ENCODE peak calls at places on chromosomes 4 and X, in eight cellular contexts. W, S, R, J, U, F, Y and T are unnamed samples.

GRCh38 chrX:625137-625691 is 5.4 kb upstream of the SHOX start:
- DNase-seq in Y (no peak), W (no peak), F (no peak), R (no peak), U (no peak), S (no peak), J (peak; percentile 72), T (no peak)

GRCh38 chrX:38868941-38869378 is 67.7 kb downstream of the MID1IP1 start:
- DNase-seq in W (no peak), S (no peak), J (peak; percentile 77), R (no peak), U (no peak), Y (no peak), F (no peak), T (no peak)

GRCh38 chr4:126697748-126698147 is 935.0 kb upstream of the INTU start:
- DNase-seq in W (no peak), J (peak; percentile 81), U (no peak), R (no peak), Y (no peak), F (peak; percentile 6), S (peak; percentile 70), T (no peak)

GRCh38 chr4:129092636-129093172 is 635 bp downstream of the SCLT1 start:
- DNase-seq in W (no peak), Y (no peak), F (peak; percentile 3), J (peak; percentile 35), R (peak; percentile 22), S (no peak), U (no peak), T (no peak)

GRCh38 chr4:111362891-111363290 is 740.0 kb upstream of the PITX2 start:
- DNase-seq in J (peak; percentile 89), Y (no peak), R (no peak), U (no peak), W (no peak), F (peak; percentile 15), S (peak; percentile 88), T (peak; percentile 30)

GRCh38 chrX:66046612-66047235 is 6.8 kb upstream of the VSIG4 start:
- DNase-seq in W (no peak), Y (no peak), U (no peak), S (no peak), F (no peak), J (no peak), R (peak; percentile 54), T (no peak)

GRCh38 chr4:107885865-107886264 is 45.5 kb upstream of the CYP2U1 start:
- DNase-seq in U (no peak), J (no peak), S (no peak), R (no peak), Y (no peak), W (no peak), F (no peak), T (no peak)

GRCh38 chrX:102018208-102018607 is 86.4 kb upstream of the ZMAT1 start:
- DNase-seq in S (no peak), J (no peak), U (no peak), F (no peak), Y (no peak), R (no peak), W (no peak), T (no peak)

DNA sequence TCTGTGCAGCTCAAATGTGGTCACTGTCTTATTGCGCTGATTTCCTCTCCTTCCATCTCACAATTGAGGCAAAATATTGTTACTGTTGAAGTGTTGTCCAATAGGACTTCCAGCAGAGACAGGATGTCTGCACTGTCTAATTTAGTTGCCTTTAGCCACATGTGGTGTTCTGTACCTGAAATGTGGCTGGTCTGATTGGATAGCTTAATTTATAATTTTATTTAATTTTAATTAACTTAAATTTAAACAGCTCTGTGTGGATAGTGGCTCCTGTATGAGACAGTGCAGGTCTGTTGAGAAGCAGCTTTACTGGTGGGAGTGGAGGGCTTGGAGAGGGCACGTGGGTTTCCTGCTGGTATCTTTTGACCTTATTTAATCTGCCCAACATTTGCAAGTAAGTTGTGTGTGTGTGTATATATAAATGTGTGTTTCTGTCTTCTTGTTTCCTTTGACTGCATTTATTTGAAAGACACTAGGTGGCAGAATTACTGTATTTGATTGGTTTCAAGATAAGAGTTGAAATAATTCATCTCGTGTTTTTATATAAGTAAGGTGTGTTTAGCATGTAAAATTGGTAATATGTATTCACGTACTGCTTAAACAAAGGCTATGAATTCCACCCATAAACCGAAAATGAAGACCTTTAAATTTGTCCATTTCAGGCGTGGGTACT is 55.3 kb upstream of the MSANTD1 start:
- DNase-seq in W (no peak), R (no peak), U (no peak), F (peak; percentile 19), J (peak; percentile 36), S (no peak), Y (no peak), T (no peak)
- TF ChIP-seq CTCF in W (peak; percentile 41), R (peak; percentile 23), U (peak; percentile 44), F (peak; percentile 52), J (peak; percentile 15), S (peak; percentile 38), Y (no peak), T (peak; percentile 38)

GRCh38 chrX:119990409-119990994 is 47.0 kb upstream of the NKAP start:
- DNase-seq in W (no peak), F (no peak), R (no peak), J (no peak), Y (peak; percentile 51), U (peak; percentile 29), S (no peak), T (no peak)
- H3K4me3 ChIP-seq in W (no peak overlapping the region), F (peak overlapping the region; percentile 26), R (no peak overlapping the region), J (no peak overlapping the region), Y (no peak overlapping the region), U (no peak overlapping the region), S (no peak overlapping the region), T (peak overlapping the region; percentile 51)

GRCh38 chr4:185534850-185535761 is at the start of gene PDLIM3:
- DNase-seq in Y (no peak), W (peak; percentile 27), S (no peak), J (peak; percentile 58), R (peak; percentile 51), U (peak; percentile 68), F (no peak), T (peak; percentile 94)
- TF ChIP-seq CTCF in Y (no peak), W (peak; percentile 15), S (no peak), J (no peak), R (no peak), U (no peak), F (no peak), T (no peak)

GRCh38 chr4:123301942-123302341 is 94.7 kb upstream of the SPRY1 start:
- DNase-seq in W (no peak), Y (no peak), S (no peak), R (no peak), U (no peak), F (no peak), J (no peak), T (no peak)

GRCh38 chr4:123305746-123306145 is 90.8 kb upstream of the SPRY1 start:
- DNase-seq in Y (no peak), J (peak; percentile 11), F (no peak), W (no peak), S (no peak), U (no peak), R (no peak), T (no peak)

GRCh38 chr4:123300625-123301024 is 96.0 kb upstream of the SPRY1 start:
- DNase-seq in R (no peak), Y (no peak), F (no peak), S (no peak), J (no peak), U (no peak), W (no peak), T (no peak)

GRCh38 chr4:123300222-123300621 is 96.4 kb upstream of the SPRY1 start:
- DNase-seq in S (no peak), W (no peak), J (no peak), U (no peak), R (no peak), F (no peak), Y (no peak), T (no peak)

GRCh38 chr4:123304151-123305021 is 92.2 kb upstream of the SPRY1 start:
- DNase-seq in S (no peak), U (no peak), R (no peak), Y (no peak), J (no peak), W (no peak), F (no peak), T (peak; percentile 53)
- H3K4me3 ChIP-seq in S (no peak overlapping the region), U (no peak overlapping the region), R (no peak overlapping the region), Y (no peak overlapping the region), J (no peak overlapping the region), W (no peak overlapping the region), F (no peak overlapping the region), T (no peak overlapping the region)

GRCh38 chrX:120361906-120362305 is at the start of gene ATP1B4:
- DNase-seq in J (no peak), F (no peak), S (no peak), U (no peak), Y (no peak), W (no peak), R (no peak), T (peak; percentile 54)

GRCh38 chrX:120365968-120366367 is 4.1 kb downstream of the ATP1B4 start:
- DNase-seq in F (no peak), U (no peak), J (no peak), W (no peak), S (no peak), Y (no peak), R (no peak), T (no peak)

GRCh38 chrX:120366794-120367193 is 4.9 kb downstream of the ATP1B4 start:
- DNase-seq in F (no peak), U (no peak), Y (no peak), W (no peak), S (no peak), R (no peak), J (no peak), T (no peak)

GRCh38 chrX:120367390-120368100 is 5.7 kb downstream of the ATP1B4 start:
- DNase-seq in S (no peak), U (no peak), W (no peak), Y (no peak), J (no peak), R (no peak), F (no peak), T (no peak)

DNA sequence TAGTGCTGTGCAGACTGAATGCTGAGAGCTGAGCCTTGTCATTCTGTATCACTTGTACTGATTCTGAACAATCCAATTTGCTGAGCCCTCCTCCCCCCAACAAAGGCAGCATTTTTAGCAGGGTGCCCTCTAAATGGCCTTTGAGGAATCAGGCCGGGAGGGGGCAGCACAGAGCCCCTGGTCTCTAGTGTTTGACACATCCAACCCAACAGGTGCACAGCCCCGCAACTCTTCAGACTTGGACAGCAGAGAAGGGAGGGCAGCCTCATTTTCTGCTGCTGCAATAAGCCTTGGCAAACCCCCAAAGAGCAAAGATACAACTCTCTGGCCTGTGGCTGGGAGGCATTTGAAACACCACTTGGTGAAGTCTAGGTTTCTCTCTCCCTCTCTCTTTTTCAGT is 3.4 kb downstream of the ATP1B4 start:
- DNase-seq in J (peak; percentile 16), F (peak; percentile 42), W (peak; percentile 6), S (no peak), Y (peak; percentile 44), U (peak; percentile 46), R (peak; percentile 62), T (peak; percentile 76)
- TF ChIP-seq CTCF in J (peak; percentile 23), F (peak; percentile 65), W (peak; percentile 51), S (peak; percentile 42), Y (no peak), U (peak; percentile 34), R (peak; percentile 70), T (peak; percentile 53)

GRCh38 chr4:82562553-82562854 is 716 bp upstream of the TMEM150C start:
- DNase-seq in U (no peak), S (no peak), F (no peak), R (no peak), W (no peak), J (no peak), Y (no peak), T (no peak)
- H3K4me3 ChIP-seq in U (no peak overlapping the region), S (no peak overlapping the region), F (peak overlapping the region; percentile 40), R (no peak overlapping the region), W (no peak overlapping the region), J (no peak overlapping the region), Y (no peak overlapping the region), T (peak overlapping the region; percentile 80)

GRCh38 chr4:25190407-25190806 is 30.2 kb upstream of the SEPSECS start:
- DNase-seq in U (no peak), J (no peak), S (no peak), Y (no peak), R (peak; percentile 42), F (no peak), W (no peak), T (no peak)
- TF ChIP-seq CTCF in U (no peak), J (no peak), S (no peak), Y (no peak), R (peak; percentile 44), F (no peak), W (peak; percentile 26), T (no peak)